ENCODE peak calls at places on chromosomes 2 and 18, in six cellular contexts. D is upper lobe of left lung, Q is cardiac muscle cell, A is brain microvascular endothelial cell, W is heart left ventricle, S is right lobe of liver. M is an unnamed sample. For H3K27me3, the result is how much of the 10 kb centered on the place peaks cover.

GRCh38 chr2:115422004-115422634 is 979.7 kb downstream of the DPP10 start:
- DNase-seq in S (no peak), Q (no peak), W (no peak), D (no peak), A (no peak), M (no peak)

GRCh38 chr2:104944495-104944894 is 90.6 kb downstream of the POU3F3 start:
- DNase-seq in S (no peak), W (no peak), A (no peak), Q (peak), D (no peak), M (no peak)

GRCh38 chr18:61703508-61703907 is 189.3 kb downstream of the RNF152 start:
- DNase-seq in S (no peak), W (no peak), Q (no peak), A (no peak), D (no peak), M (no peak)

GRCh38 chr18:68428026-68428425 is 286.9 kb downstream of the TMX3 start:
- DNase-seq in Q (no peak), A (peak), W (peak), D (no peak), S (no peak), M (no peak)

GRCh38 chr2:33210626-33211025 is 263.9 kb downstream of the LTBP1 start:
- DNase-seq in A (peak), D (no peak), S (no peak), Q (no peak), W (peak), M (no peak)

GRCh38 chr2:133424876-133425275 is 143.4 kb downstream of the NCKAP5 start:
- DNase-seq in D (no peak), Q (no peak), S (no peak), A (no peak), W (no peak), M (no peak)

GRCh38 chr2:136344339-136344738 is 226.4 kb upstream of the CXCR4 start:
- DNase-seq in S (no peak), A (no peak), Q (no peak), W (no peak), D (no peak), M (no peak)

GRCh38 chr18:59063300-59063895 is 76.3 kb upstream of the SEC11C start:
- DNase-seq in Q (no peak), W (no peak), A (no peak), S (no peak), D (no peak), M (no peak)

GRCh38 chr2:69750246-69750645 is 8.3 kb downstream of the ANXA4 start:
- DNase-seq in A (no peak), W (no peak), D (no peak), S (no peak), Q (no peak), M (no peak)

GRCh38 chr2:128641421-128642095 is 322.9 kb upstream of the HS6ST1 start:
- DNase-seq in W (no peak), D (peak), A (no peak), Q (no peak), S (peak), M (peak)

GRCh38 chr18:63765837-63766236 is 9.4 kb upstream of the SERPINB7 start:
- DNase-seq in S (no peak), A (no peak), D (no peak), Q (no peak), W (no peak), M (no peak)

GRCh38 chr2:88265352-88265960 is 95.3 kb downstream of the THNSL2 start:
- DNase-seq in S (no peak), A (peak), Q (no peak), D (peak), W (peak), M (no peak)

GRCh38 chr18:74626311-74626874 is 28.7 kb downstream of the ZNF407 start:
- DNase-seq in Q (no peak), A (no peak), S (no peak), W (no peak), D (no peak), M (no peak)

GRCh38 chr2:196924051-196924450 is 2.5 kb downstream of the PGAP1 start:
- DNase-seq in A (no peak), D (no peak), Q (no peak), S (no peak), W (no peak), M (no peak)

GRCh38 chr18:12911025-12911927 is 27.2 kb upstream of the PTPN2 start:
- DNase-seq in A (no peak), Q (no peak), D (peak), S (no peak), W (peak), M (peak)

GRCh38 chr18:77366725-77367641 is 117.3 kb downstream of the GALR1 start:
- DNase-seq in A (peak), S (no peak), W (peak), Q (no peak), D (no peak), M (no peak)

GRCh38 chr2:9373047-9373446 is 50.3 kb downstream of the ITGB1BP1 start:
- DNase-seq in S (no peak), A (no peak), Q (no peak), D (no peak), W (no peak), M (no peak)

GRCh38 chr2:72923833-72924352 is 6.6 kb downstream of the EMX1 start:
- DNase-seq in S (no peak), A (no peak), D (peak), W (no peak), Q (no peak), M (no peak)

GRCh38 chr2:1683297-1683696 is 61.0 kb downstream of the PXDN start:
- DNase-seq in Q (no peak), W (no peak), S (no peak), D (no peak), A (no peak), M (no peak)

GRCh38 chr2:221562226-221562625 is 9.9 kb downstream of the EPHA4 start:
- DNase-seq in Q (no peak), A (no peak), D (no peak), W (no peak), S (no peak), M (no peak)

GRCh38 chr18:45734505-45734904 is 10.5 kb downstream of the SLC14A1 start:
- DNase-seq in S (no peak), W (no peak), A (no peak), Q (no peak), D (no peak), M (no peak)

GRCh38 chr18:21701621-21702020 is 3.0 kb downstream of the ABHD3 start:
- DNase-seq in D (no peak), Q (no peak), A (no peak), S (no peak), W (no peak), M (no peak)

GRCh38 chr2:151150325-151150724 is 111.3 kb downstream of the RBM43 start:
- DNase-seq in S (no peak), D (no peak), A (no peak), Q (no peak), W (no peak), M (no peak)

GRCh38 chr18:22470141-22470510 is 52.4 kb upstream of the CTAGE1 start:
- DNase-seq in Q (no peak), D (no peak), W (no peak), S (no peak), A (peak), M (no peak)

GRCh38 chr2:138298120-138298814 is 203.3 kb upstream of the SPOPL start:
- DNase-seq in A (no peak), Q (no peak), W (no peak), D (no peak), S (no peak), M (no peak)

GRCh38 chr2:12488365-12488972 is 228.3 kb upstream of the TRIB2 start:
- DNase-seq in D (no peak), S (no peak), W (no peak), Q (no peak), A (no peak), M (peak)

GRCh38 chr2:66239655-66240054 is 195.3 kb upstream of the MEIS1 start:
- DNase-seq in W (no peak), D (no peak), Q (no peak), A (no peak), S (no peak), M (no peak)

GRCh38 chr2:78707776-78708386 is 317.6 kb upstream of the REG3G start:
- DNase-seq in A (no peak), D (no peak), S (no peak), W (no peak), Q (no peak), M (no peak)

GRCh38 chr18:543447-543846 is 36.7 kb upstream of the CETN1 start:
- DNase-seq in D (no peak), A (no peak), Q (no peak), S (no peak), W (no peak), M (no peak)

GRCh38 chr18:33231474-33232317 is 208.8 kb downstream of the CCDC178 start:
- DNase-seq in A (peak), S (peak), W (peak), D (peak), Q (peak), M (peak)

GRCh38 chr18:55012041-55012440 is 52.8 kb upstream of the CCDC68 start:
- DNase-seq in A (no peak), Q (no peak), S (no peak), D (no peak), W (no peak), M (no peak)

GRCh38 chr18:2534906-2535305 is 36.4 kb downstream of the METTL4 start:
- DNase-seq in S (no peak), D (no peak), Q (no peak), W (no peak), A (no peak), M (no peak)

GRCh38 chr2:168456526-168457176 is 579 bp downstream of the CERS6 start:
- DNase-seq in D (peak), Q (peak), A (no peak), W (peak), S (peak), M (no peak)

GRCh38 chr2:39243469-39244123 is at the start of gene CDKL4:
- DNase-seq in D (no peak), A (no peak), W (no peak), S (peak), Q (no peak), M (peak)

GRCh38 chr2:215870986-215871385 is 142.4 kb downstream of the MREG start:
- DNase-seq in Q (no peak), D (no peak), S (no peak), W (no peak), A (no peak), M (no peak)

GRCh38 chr2:19038096-19039015 is 320.1 kb downstream of the OSR1 start:
- DNase-seq in Q (no peak), D (no peak), S (no peak), W (no peak), A (peak), M (no peak)

GRCh38 chr2:64641585-64641984 is 12.1 kb downstream of the SERTAD2 start:
- DNase-seq in Q (no peak), A (no peak), W (no peak), D (no peak), S (no peak), M (no peak)

GRCh38 chr2:64644240-64645013 is 9.3 kb downstream of the SERTAD2 start:
- DNase-seq in D (peak), Q (peak), W (peak), S (peak), A (peak), M (no peak)

GRCh38 chr2:64646007-64646880 is 7.5 kb downstream of the SERTAD2 start:
- DNase-seq in W (peak), S (peak), A (peak), D (peak), Q (peak), M (peak)

GRCh38 chr2:64643838-64644219 is 9.9 kb downstream of the SERTAD2 start:
- DNase-seq in W (no peak), A (no peak), D (no peak), Q (no peak), S (no peak), M (no peak)

DNA sequence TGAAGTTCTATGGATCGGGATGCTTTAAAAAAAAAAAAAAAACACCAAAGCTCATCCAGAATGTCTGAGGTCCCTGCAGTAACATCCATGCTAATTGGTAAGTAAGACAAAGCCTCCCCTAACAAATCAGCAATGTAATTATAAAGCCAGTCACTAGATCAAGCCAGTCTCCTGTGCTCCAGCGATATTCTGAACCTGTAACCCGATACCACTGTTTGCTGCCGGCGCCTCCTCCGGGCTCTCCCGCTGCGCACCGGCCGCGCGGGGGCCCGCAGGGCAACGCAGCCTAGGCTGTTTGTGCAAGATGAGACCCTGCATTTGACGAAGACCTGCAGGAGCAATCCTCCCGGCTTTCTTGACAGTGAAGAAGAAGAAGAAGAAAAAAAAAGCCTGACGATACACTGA is 8.7 kb downstream of the SERTAD2 start:
- DNase-seq in A (peak), D (peak), Q (peak), S (no peak), W (peak), M (no peak)
- TF ChIP-seq CTCF in A (peak), D (no peak), Q (peak), S (no peak), W (no peak), M (no peak)

GRCh38 chr2:177900091-177900490 is 172.5 kb downstream of the PDE11A start:
- DNase-seq in D (no peak), S (no peak), Q (no peak), A (no peak), W (no peak), M (no peak)
- H3K27me3 ChIP-seq in D (under half), S (under half), Q (under half), A (under half), W (under half), M (under half)

GRCh38 chr2:181461056-181461630 is 4.0 kb downstream of the ITGA4 start:
- DNase-seq in S (no peak), Q (no peak), A (no peak), W (no peak), D (no peak), M (no peak)
- H3K27ac ChIP-seq in S (no peak), Q (no peak), A (no peak), W (no peak), D (no peak), M (peak)

DNA sequence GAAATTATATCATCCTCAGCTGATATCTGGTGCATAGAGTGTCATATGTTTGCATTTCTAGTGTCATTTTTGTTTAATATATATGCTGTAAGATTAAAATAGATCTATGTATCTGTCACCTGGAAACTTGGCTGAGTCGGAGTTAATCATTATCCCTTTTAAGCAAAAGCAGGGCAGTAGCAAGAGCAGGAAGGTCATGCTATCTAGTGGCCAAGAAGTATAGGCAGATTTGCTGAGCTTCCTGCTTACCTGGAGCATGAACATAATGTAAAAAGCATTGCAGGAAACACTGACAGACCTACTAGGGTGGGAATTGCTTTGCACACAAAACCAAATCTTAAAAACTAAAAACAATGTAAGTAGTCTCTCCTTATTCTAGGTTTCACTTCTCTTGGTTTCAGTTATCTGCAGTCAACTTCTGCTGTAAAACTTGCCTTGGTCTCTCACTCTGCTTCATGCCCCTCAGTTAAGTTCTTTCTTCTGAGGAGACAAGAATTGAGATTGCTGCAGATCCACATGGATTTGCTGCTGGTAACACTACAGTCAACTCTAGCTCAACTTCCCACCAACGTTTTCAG is 295.3 kb downstream of the CDH7 start:
- DNase-seq in A (no peak), S (no peak), D (no peak), W (no peak), Q (no peak), M (no peak)
- TF ChIP-seq CTCF in A (no peak), S (no peak), D (no peak), W (no peak), Q (no peak), M (no peak)

DNA sequence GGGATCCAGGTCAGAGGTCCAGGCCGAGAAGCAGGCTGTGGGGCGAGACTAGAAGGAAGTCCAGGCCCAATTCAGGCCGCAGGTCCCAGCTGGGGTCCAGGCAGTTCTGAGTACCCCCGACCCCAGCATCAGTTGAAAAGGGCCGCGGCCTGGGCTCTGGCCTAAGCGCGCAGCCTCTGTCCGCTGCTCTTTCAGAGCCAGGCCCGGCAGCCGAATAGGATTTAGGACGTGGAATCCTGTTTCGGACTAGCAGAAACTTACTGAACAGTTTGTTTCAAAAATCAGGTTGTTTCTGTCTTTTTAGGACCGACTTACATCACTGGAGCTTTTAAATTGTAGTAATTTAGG is 12.1 kb downstream of the TBR1 start:
- DNase-seq in D (no peak), W (no peak), Q (no peak), S (no peak), A (no peak), M (no peak)
- H3K27me3 ChIP-seq in D (under half), W (half or more), Q (half or more), S (half or more), A (half or more), M (half or more)

GRCh38 chr18:48068916-48069445 is 138.5 kb upstream of the SMAD2 start:
- DNase-seq in Q (no peak), S (no peak), W (no peak), D (no peak), A (no peak), M (no peak)

GRCh38 chr18:48065601-48065995 is 135.1 kb upstream of the SMAD2 start:
- DNase-seq in Q (no peak), W (no peak), D (no peak), S (no peak), A (no peak), M (no peak)

GRCh38 chr18:48064978-48065600 is 134.6 kb upstream of the SMAD2 start:
- DNase-seq in A (no peak), W (no peak), Q (no peak), S (no peak), D (no peak), M (no peak)

GRCh38 chr18:48061781-48062570 is 131.5 kb upstream of the SMAD2 start:
- DNase-seq in A (no peak), S (no peak), Q (no peak), W (no peak), D (no peak), M (no peak)

DNA sequence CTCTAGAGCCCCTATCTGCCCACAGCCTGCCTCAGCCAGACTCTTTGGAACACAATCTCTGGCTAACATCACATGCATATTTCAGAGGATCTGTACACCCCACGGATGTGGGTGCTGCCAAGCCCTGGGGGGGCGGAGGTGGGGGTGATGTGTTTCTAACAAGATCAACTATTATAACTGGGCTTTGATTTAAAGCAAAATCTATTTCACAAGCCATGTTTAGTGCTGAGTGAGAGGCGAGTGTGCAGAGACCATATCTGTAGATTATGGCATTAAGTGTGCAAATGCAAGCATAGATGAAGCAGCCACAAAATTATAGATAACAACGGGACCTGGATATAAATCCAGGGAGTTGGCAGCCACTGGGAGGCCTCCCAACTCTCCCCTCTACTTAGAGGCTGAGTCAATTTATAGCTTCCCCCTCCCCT is 135.8 kb upstream of the SMAD2 start:
- DNase-seq in D (no peak), A (no peak), Q (no peak), W (no peak), S (no peak), M (no peak)
- H3K27ac ChIP-seq in D (no peak), A (no peak), Q (no peak), W (no peak), S (no peak), M (no peak)

GRCh38 chr2:43218221-43218549 is 8.2 kb downstream of the ZFP36L2 start:
- DNase-seq in A (peak), D (no peak), Q (no peak), W (no peak), S (no peak), M (no peak)

GRCh38 chr2:43220982-43221659 is 5.3 kb downstream of the ZFP36L2 start:
- DNase-seq in S (peak), D (peak), A (peak), Q (no peak), W (peak), M (peak)

GRCh38 chr2:43220229-43220981 is 6.0 kb downstream of the ZFP36L2 start:
- DNase-seq in S (no peak), A (peak), Q (no peak), W (no peak), D (no peak), M (no peak)

GRCh38 chr2:43218550-43219382 is 7.6 kb downstream of the ZFP36L2 start:
- DNase-seq in S (peak), Q (peak), W (peak), D (peak), A (peak), M (peak)

GRCh38 chr2:43219383-43220228 is 6.8 kb downstream of the ZFP36L2 start:
- DNase-seq in Q (peak), A (peak), S (peak), W (peak), D (peak), M (peak)
- TF ChIP-seq CTCF in Q (peak), A (no peak), S (no peak), W (no peak), D (no peak), M (no peak)

M was measured in CD4-positive, alpha-beta T cell.